ENCODE peak calls at places on chromosomes 4 and X, in eight cellular contexts. Y is uterus, I is foreskin keratinocyte, E is GM23338, O is coronary artery, A is astrocyte of the spinal cord, Z is tibial artery, V is body of pancreas. U is an unnamed sample.

GRCh38 chr4:29151584-29151983 is 1568.6 kb upstream of the PCDH7 start:
- DNase-seq in Y (no peak), I (peak), E (no peak), O (no peak), A (no peak), Z (no peak), V (no peak), U (no peak)

GRCh38 chr4:7811536-7812190 is 128.0 kb downstream of the AFAP1 start:
- DNase-seq in Y (peak), I (no peak), E (peak), O (peak), A (no peak), Z (no peak), V (no peak), U (no peak)

GRCh38 chrX:3592184-3592583 is 121.3 kb downstream of the PRKX start:
- DNase-seq in Y (no peak), I (no peak), E (peak), O (no peak), A (no peak), Z (no peak), V (no peak), U (no peak)

GRCh38 chr4:58983887-58984286 is 1873.7 kb upstream of the IGFBP7 start:
- DNase-seq in Y (no peak), I (peak), E (no peak), O (no peak), A (no peak), Z (no peak), V (no peak), U (no peak)

GRCh38 chr4:118372251-118372650 is 19.4 kb upstream of the PRSS12 start:
- DNase-seq in Y (no peak), I (no peak), E (no peak), O (no peak), A (no peak), Z (no peak), V (no peak), U (no peak)

GRCh38 chr4:10047967-10048366 is 26.7 kb upstream of the SLC2A9 start:
- DNase-seq in Y (no peak), I (no peak), E (no peak), O (no peak), A (no peak), Z (no peak), V (no peak), U (no peak)

GRCh38 chr4:19497692-19498091 is 754.0 kb upstream of the SLIT2 start:
- DNase-seq in Y (no peak), I (no peak), E (no peak), O (no peak), A (no peak), Z (no peak), V (no peak), U (no peak)

GRCh38 chrX:134570899-134571298 is 87.4 kb downstream of the PLAC1 start:
- DNase-seq in Y (no peak), I (no peak), E (no peak), O (no peak), A (no peak), Z (no peak), V (no peak), U (no peak)

GRCh38 chr4:153265311-153266047 is 61.2 kb downstream of the TRIM2 start:
- DNase-seq in Y (no peak), I (no peak), E (no peak), O (no peak), A (no peak), Z (no peak), V (no peak), U (no peak)

GRCh38 chrX:3215249-3215648 is 131.2 kb downstream of the MXRA5 start:
- DNase-seq in Y (no peak), I (no peak), E (no peak), O (no peak), A (no peak), Z (no peak), V (no peak), U (no peak)

GRCh38 chr4:30867427-30867826 is 147.3 kb downstream of the PCDH7 start:
- DNase-seq in Y (peak), I (peak), E (no peak), O (no peak), A (peak), Z (no peak), V (no peak), U (no peak)

GRCh38 chrX:128929281-128930057 is 593.8 kb downstream of the SMARCA1 start:
- DNase-seq in Y (no peak), I (no peak), E (no peak), O (no peak), A (no peak), Z (no peak), V (no peak), U (no peak)

GRCh38 chrX:39165773-39166172 is 364.5 kb downstream of the MID1IP1 start:
- DNase-seq in Y (no peak), I (no peak), E (no peak), O (no peak), A (no peak), Z (no peak), V (no peak), U (no peak)

GRCh38 chr4:176641237-176641636 is 151.5 kb downstream of the VEGFC start:
- DNase-seq in Y (no peak), I (no peak), E (no peak), O (no peak), A (no peak), Z (no peak), V (no peak), U (no peak)

GRCh38 chr4:87559090-87559837 is 30.1 kb upstream of the SPARCL1 start:
- DNase-seq in Y (no peak), I (no peak), E (peak), O (no peak), A (no peak), Z (no peak), V (no peak), U (no peak)

GRCh38 chr4:153083447-153083921 is 120.8 kb upstream of the TRIM2 start:
- DNase-seq in Y (peak), I (peak), E (peak), O (no peak), A (peak), Z (no peak), V (peak), U (peak)

GRCh38 chr4:23135792-23136645 is 443.3 kb downstream of the GBA3 start:
- DNase-seq in Y (no peak), I (peak), E (peak), O (no peak), A (peak), Z (no peak), V (no peak), U (peak)

GRCh38 chr4:185682236-185682635 is 129.8 kb downstream of the SORBS2 start:
- DNase-seq in Y (no peak), I (peak), E (no peak), O (no peak), A (peak), Z (no peak), V (no peak), U (peak)

GRCh38 chr4:109131559-109131958 is 170.9 kb downstream of the COL25A1 start:
- DNase-seq in Y (no peak), I (no peak), E (no peak), O (no peak), A (no peak), Z (no peak), V (no peak), U (no peak)

GRCh38 chr4:185783574-185783973 is 28.4 kb downstream of the SORBS2 start:
- DNase-seq in Y (no peak), I (no peak), E (no peak), O (no peak), A (no peak), Z (no peak), V (no peak), U (no peak)

GRCh38 chrX:148500428-148501120 is at the start of gene AFF2:
- DNase-seq in Y (no peak), I (no peak), E (peak), O (no peak), A (peak), Z (no peak), V (peak), U (no peak)

GRCh38 chr4:88623097-88623496 is 30.8 kb downstream of the HERC3 start:
- DNase-seq in Y (no peak), I (peak), E (no peak), O (no peak), A (peak), Z (no peak), V (no peak), U (no peak)

GRCh38 chr4:146255463-146255862 is 41.1 kb downstream of the REELD1 start:
- DNase-seq in Y (no peak), I (no peak), E (no peak), O (no peak), A (peak), Z (no peak), V (no peak), U (peak)

GRCh38 chr4:60879135-60879701 is 320.9 kb upstream of the ADGRL3 start:
- DNase-seq in Y (no peak), I (no peak), E (no peak), O (no peak), A (no peak), Z (no peak), V (no peak), U (no peak)

GRCh38 chrX:63855896-63856295 is 70.9 kb upstream of the ARHGEF9 start:
- DNase-seq in Y (no peak), I (peak), E (no peak), O (no peak), A (peak), Z (no peak), V (no peak), U (no peak)

GRCh38 chr4:79034544-79034943 is 95.3 kb upstream of the PAQR3 start:
- DNase-seq in Y (no peak), I (no peak), E (no peak), O (no peak), A (no peak), Z (no peak), V (no peak), U (no peak)

GRCh38 chr4:69649629-69650028 is 3.4 kb downstream of the UGT2A1 start:
- DNase-seq in Y (no peak), I (peak), E (no peak), O (no peak), A (no peak), Z (no peak), V (no peak), U (no peak)

GRCh38 chrX:154805696-154806091 is 409 bp upstream of the MPP1 start:
- DNase-seq in Y (no peak), I (peak), E (peak), O (no peak), A (peak), Z (no peak), V (no peak), U (peak)

GRCh38 chrX:107747596-107748161 is 27.9 kb downstream of the TSC22D3 start:
- DNase-seq in Y (peak), I (peak), E (no peak), O (no peak), A (peak), Z (no peak), V (peak), U (no peak)

GRCh38 chr4:38757945-38758344 is 24.8 kb downstream of the TLR10 start:
- DNase-seq in Y (no peak), I (no peak), E (peak), O (no peak), A (no peak), Z (no peak), V (peak), U (no peak)
- TF ChIP-seq CTCF in Y (no peak), I (peak), E (peak), O (no peak), A (peak), Z (no peak), V (peak), U (peak)

GRCh38 chrX:110987292-110987691 is 108.7 kb upstream of the PAK3 start:
- DNase-seq in Y (no peak), I (no peak), E (peak), O (no peak), A (no peak), Z (no peak), V (no peak), U (no peak)
- TF ChIP-seq CTCF in Y (no peak), I (peak), E (no peak), O (no peak), A (peak), Z (no peak), V (no peak), U (peak)

GRCh38 chr4:4960574-4960973 is 58.7 kb downstream of the CYTL1 start:
- DNase-seq in Y (no peak), I (no peak), E (no peak), O (no peak), A (no peak), Z (no peak), V (no peak), U (no peak)
- TF ChIP-seq CTCF in Y (no peak), I (no peak), E (no peak), O (no peak), A (no peak), Z (no peak), V (no peak), U (no peak)

DNA sequence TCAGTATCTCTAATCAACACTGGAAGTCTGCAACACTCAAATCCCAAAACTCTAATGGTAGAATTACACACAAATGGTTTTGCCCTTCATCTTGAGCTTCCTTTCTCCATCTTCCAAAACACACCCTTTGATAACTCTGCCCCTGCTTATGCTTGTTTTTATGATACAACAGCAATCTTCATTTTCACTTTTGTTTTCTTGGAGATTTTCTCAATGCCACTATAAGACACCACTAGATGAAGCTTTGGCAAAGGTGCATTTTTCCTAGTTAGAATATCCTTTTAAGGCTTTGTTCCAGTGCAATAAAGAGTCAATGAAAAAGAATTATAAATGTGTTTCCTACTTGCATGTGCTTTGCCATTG is 472.4 kb upstream of the NWD2 start:
- DNase-seq in Y (no peak), I (no peak), E (no peak), O (no peak), A (no peak), Z (no peak), V (no peak), U (no peak)
- TF ChIP-seq CTCF in Y (no peak), I (no peak), E (no peak), O (no peak), A (no peak), Z (no peak), V (no peak), U (no peak)

DNA sequence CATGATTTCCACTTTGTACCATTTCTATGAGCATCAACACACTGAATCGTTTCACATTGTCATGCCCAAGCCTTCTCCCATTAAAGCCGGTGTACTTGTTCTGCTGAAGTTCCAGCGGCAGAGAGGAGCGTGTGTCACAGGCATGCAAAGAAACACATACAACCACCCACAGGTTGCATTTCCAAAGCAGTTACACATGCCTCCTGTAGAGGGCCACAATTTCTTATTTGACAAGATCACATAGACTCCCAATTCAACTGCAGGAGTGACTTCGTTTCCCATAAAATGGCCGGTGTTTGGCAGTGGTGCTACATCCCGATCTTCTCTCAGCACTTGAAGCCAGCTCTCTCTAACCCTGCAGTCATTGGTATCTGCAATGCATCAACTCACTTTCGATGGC is 992.6 kb downstream of the NLGN4X start:
- DNase-seq in Y (no peak), I (no peak), E (peak), O (no peak), A (no peak), Z (no peak), V (no peak), U (no peak)
- TF ChIP-seq CTCF in Y (no peak), I (no peak), E (peak), O (no peak), A (no peak), Z (peak), V (no peak), U (no peak)

GRCh38 chrX:40174594-40175415 is 77.0 kb upstream of the BCOR start:
- DNase-seq in Y (peak), I (no peak), E (peak), O (no peak), A (peak), Z (peak), V (peak), U (no peak)

GRCh38 chrX:40172980-40173661 is 75.4 kb upstream of the BCOR start:
- DNase-seq in Y (no peak), I (no peak), E (no peak), O (no peak), A (no peak), Z (no peak), V (no peak), U (no peak)

GRCh38 chrX:40175416-40176255 is 77.9 kb upstream of the BCOR start:
- DNase-seq in Y (peak), I (no peak), E (peak), O (no peak), A (peak), Z (peak), V (peak), U (no peak)

GRCh38 chrX:40172169-40172979 is 74.6 kb upstream of the BCOR start:
- DNase-seq in Y (peak), I (no peak), E (peak), O (peak), A (peak), Z (peak), V (peak), U (no peak)

GRCh38 chrX:40173662-40174593 is 76.2 kb upstream of the BCOR start:
- DNase-seq in Y (peak), I (no peak), E (peak), O (no peak), A (no peak), Z (peak), V (peak), U (no peak)
- TF ChIP-seq CTCF in Y (no peak), I (peak), E (no peak), O (no peak), A (no peak), Z (no peak), V (no peak), U (no peak)

DNA sequence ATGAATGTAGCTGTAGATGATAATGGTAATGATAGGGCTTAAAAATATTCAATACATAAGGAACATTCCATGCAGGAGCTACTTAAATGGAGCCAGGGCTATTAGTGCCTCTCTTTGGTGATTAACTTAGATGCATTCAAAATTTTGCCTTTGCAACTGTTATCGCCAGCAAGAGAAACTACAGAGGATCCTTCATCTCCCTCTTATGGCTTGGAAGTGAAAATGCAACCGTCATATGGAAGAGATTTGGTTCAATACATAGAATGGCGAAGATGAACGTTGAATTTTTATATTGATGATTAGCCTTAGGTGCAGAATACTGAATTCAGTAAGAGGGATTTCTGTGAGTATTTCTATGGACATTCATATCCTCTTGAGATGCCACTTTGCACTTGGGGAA is 134.5 kb upstream of the NLGN4X start:
- DNase-seq in Y (no peak), I (no peak), E (peak), O (no peak), A (no peak), Z (no peak), V (no peak), U (no peak)
- TF ChIP-seq CTCF in Y (no peak), I (peak), E (peak), O (no peak), A (no peak), Z (no peak), V (no peak), U (peak)

DNA sequence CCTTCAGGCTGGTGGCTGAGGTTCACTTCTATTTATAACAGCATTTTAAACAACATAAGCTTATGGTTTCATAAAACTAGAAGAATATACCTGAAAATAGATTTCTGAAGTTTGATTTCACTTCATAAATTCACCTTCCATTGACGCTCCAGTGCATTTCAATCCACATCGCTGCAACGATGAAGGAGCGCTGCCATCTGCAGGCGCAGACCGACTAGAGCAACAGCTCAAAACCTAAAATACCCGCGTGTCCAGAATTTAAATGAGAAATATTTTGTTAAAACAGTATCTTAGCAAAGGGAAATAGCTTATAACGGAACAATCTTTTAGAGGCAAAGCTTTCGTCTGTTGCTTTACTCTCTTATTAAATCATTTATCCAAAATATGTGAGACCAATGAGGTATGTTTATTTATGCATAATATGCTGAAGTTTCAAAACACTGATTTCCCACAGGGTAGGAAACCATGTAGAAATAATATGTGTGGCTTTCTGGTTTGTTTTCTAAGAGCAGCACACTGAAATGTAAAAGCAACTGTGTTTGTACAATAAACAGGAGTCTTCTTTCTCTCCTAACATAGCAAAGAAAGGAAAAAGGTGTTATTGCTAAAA is 816.4 kb upstream of the FRG1 start:
- DNase-seq in Y (no peak), I (peak), E (peak), O (no peak), A (peak), Z (no peak), V (no peak), U (peak)
- TF ChIP-seq CTCF in Y (peak), I (peak), E (peak), O (peak), A (peak), Z (peak), V (peak), U (peak)

DNA sequence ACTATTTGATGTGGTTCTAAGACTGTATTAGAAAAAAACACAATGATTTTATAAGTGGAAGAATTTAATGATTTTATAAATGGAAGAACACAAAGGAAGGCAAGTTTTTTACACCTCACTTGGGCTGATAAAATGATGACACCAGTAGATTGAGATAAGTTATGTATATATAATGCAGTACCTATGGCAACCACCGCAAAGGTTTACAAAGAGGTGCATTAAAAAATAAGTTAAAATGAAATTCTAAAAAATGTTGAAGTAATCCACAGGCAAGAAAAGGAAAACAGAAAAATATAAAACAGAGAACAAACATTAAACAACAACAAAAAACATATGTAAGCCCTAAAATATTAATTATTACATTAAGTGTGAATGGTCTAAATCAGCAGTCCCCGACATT is 490.9 kb upstream of the AADAT start:
- DNase-seq in Y (no peak), I (no peak), E (no peak), O (no peak), A (no peak), Z (no peak), V (no peak), U (no peak)
- TF ChIP-seq CTCF in Y (no peak), I (no peak), E (no peak), O (no peak), A (no peak), Z (no peak), V (no peak), U (no peak)

U was measured in astrocyte of the cerebellum.